ENCODE peak calls at places on chromosomes 1 and 21, in seven cellular contexts. I is esophagus squamous epithelium, U is pancreas, K is heart left ventricle, L is RWPE1, G is Peyer's patch, A is A549. S is an unnamed sample.

GRCh38 chr21:45386336-45386727 is 18.6 kb upstream of the COL18A1 start:
- DNase-seq in I (no peak), U (no peak), K (peak), L (no peak), G (no peak), A (no peak), S (no peak)

GRCh38 chr1:26724938-26725337 is 29.1 kb downstream of the ARID1A start:
- DNase-seq in I (no peak), U (no peak), K (no peak), L (no peak), G (no peak), A (no peak), S (no peak)

GRCh38 chr1:47575855-47576757 is 138.3 kb downstream of the FOXD2 start:
- DNase-seq in I (no peak), U (no peak), K (no peak), L (no peak), G (no peak), A (no peak), S (peak)

GRCh38 chr1:42963378-42964005 is 4.8 kb upstream of the SLC2A1 start:
- DNase-seq in I (no peak), U (no peak), K (no peak), L (peak), G (no peak), A (peak), S (peak)

GRCh38 chr1:119080586-119080985 is 59.9 kb downstream of the WARS2 start:
- DNase-seq in I (no peak), U (no peak), K (no peak), L (peak), G (no peak), A (no peak), S (peak)

GRCh38 chr1:203650012-203650836 is 23.6 kb downstream of the ATP2B4 start:
- DNase-seq in I (no peak), U (peak), K (peak), L (peak), G (peak), A (no peak), S (peak)

GRCh38 chr21:15631342-15631741 is 98.4 kb upstream of the USP25 start:
- DNase-seq in I (no peak), U (no peak), K (no peak), L (peak), G (no peak), A (peak), S (peak)

GRCh38 chr1:209929751-209930150 is 8.3 kb upstream of the SYT14 start:
- DNase-seq in I (no peak), U (no peak), K (no peak), L (no peak), G (no peak), A (no peak), S (peak)

GRCh38 chr1:25030674-25031589 is 100.9 kb upstream of the RUNX3 start:
- DNase-seq in I (no peak), U (no peak), K (peak), L (peak), G (peak), A (no peak), S (peak)

GRCh38 chr1:100441651-100442050 is 89.3 kb downstream of the CDC14A start:
- DNase-seq in I (no peak), U (no peak), K (no peak), L (no peak), G (no peak), A (no peak), S (no peak)

GRCh38 chr1:6596351-6596750 is 6.3 kb downstream of the KLHL21 start:
- DNase-seq in I (no peak), U (no peak), K (no peak), L (no peak), G (no peak), A (no peak), S (no peak)

GRCh38 chr1:224182057-224182865 is 779 bp upstream of the DEGS1 start:
- DNase-seq in I (no peak), U (no peak), K (no peak), L (peak), G (peak), A (peak), S (no peak)

GRCh38 chr1:179742717-179743678 is at the start of gene FAM163A:
- DNase-seq in I (no peak), U (no peak), K (peak), L (no peak), G (no peak), A (peak), S (no peak)

GRCh38 chr1:166032163-166032562 is 134.6 kb downstream of the FAM78B start:
- DNase-seq in I (no peak), U (no peak), K (no peak), L (no peak), G (no peak), A (no peak), S (no peak)

GRCh38 chr1:30697571-30697970 is 25.8 kb downstream of the MATN1 start:
- DNase-seq in I (no peak), U (no peak), K (peak), L (no peak), G (peak), A (no peak), S (no peak)

GRCh38 chr1:50973875-50974617 is 4.0 kb downstream of the CDKN2C start:
- DNase-seq in I (no peak), U (no peak), K (no peak), L (no peak), G (no peak), A (no peak), S (no peak)

GRCh38 chr1:204896023-204896422 is 25.4 kb downstream of the NFASC start:
- DNase-seq in I (no peak), U (no peak), K (no peak), L (no peak), G (no peak), A (no peak), S (no peak)

GRCh38 chr1:228366851-228367741 is 39.5 kb downstream of the TRIM11 start:
- DNase-seq in I (no peak), U (no peak), K (peak), L (no peak), G (no peak), A (no peak), S (no peak)

GRCh38 chr1:201870397-201870796 is 18.3 kb upstream of the SHISA4 start:
- DNase-seq in I (no peak), U (no peak), K (no peak), L (no peak), G (no peak), A (no peak), S (peak)

GRCh38 chr1:207698822-207699483 is 52.9 kb upstream of the CD46 start:
- DNase-seq in I (no peak), U (peak), K (peak), L (peak), G (peak), A (no peak), S (peak)

GRCh38 chr1:20166047-20166446 is 19.8 kb upstream of the UBXN10 start:
- DNase-seq in I (no peak), U (no peak), K (peak), L (peak), G (no peak), A (no peak), S (peak)

GRCh38 chr1:184945034-184945433 is 29.3 kb downstream of the NIBAN1 start:
- DNase-seq in I (no peak), U (no peak), K (no peak), L (peak), G (no peak), A (no peak), S (no peak)

GRCh38 chr1:56803561-56804156 is 15.5 kb downstream of the FYB2 start:
- DNase-seq in I (no peak), U (no peak), K (no peak), L (peak), G (peak), A (peak), S (peak)

GRCh38 chr1:1678581-1679380 is 13.8 kb downstream of the SLC35E2B start:
- DNase-seq in I (no peak), U (no peak), K (peak), L (no peak), G (peak), A (peak), S (no peak)

GRCh38 chr1:63713627-63714481 is 60.0 kb upstream of the ROR1 start:
- DNase-seq in I (no peak), U (no peak), K (no peak), L (no peak), G (no peak), A (peak), S (peak)

GRCh38 chr1:212455406-212456165 is 22.9 kb downstream of the NENF start:
- DNase-seq in I (no peak), U (peak), K (peak), L (peak), G (peak), A (peak), S (peak)

GRCh38 chr1:87833158-87833557 is 504.5 kb downstream of the LMO4 start:
- DNase-seq in I (no peak), U (no peak), K (peak), L (no peak), G (no peak), A (no peak), S (no peak)

GRCh38 chr1:109281680-109282496 is 1.1 kb downstream of the PSRC1 start:
- DNase-seq in I (no peak), U (no peak), K (no peak), L (no peak), G (no peak), A (no peak), S (peak)

GRCh38 chr1:31939484-31940329 is 1.5 kb upstream of the PTP4A2 start:
- DNase-seq in I (no peak), U (peak), K (no peak), L (peak), G (peak), A (peak), S (peak)

GRCh38 chr1:180888870-180889269 is 23.8 kb upstream of the KIAA1614 start:
- DNase-seq in I (no peak), U (no peak), K (no peak), L (no peak), G (no peak), A (no peak), S (no peak)

GRCh38 chr1:232486454-232487202 is 143.3 kb downstream of the SIPA1L2 start:
- DNase-seq in I (no peak), U (no peak), K (no peak), L (peak), G (no peak), A (no peak), S (peak)

GRCh38 chr21:45767071-45768006 is 123.8 kb downstream of the PCBP3 start:
- DNase-seq in I (no peak), U (no peak), K (no peak), L (no peak), G (no peak), A (no peak), S (peak)

GRCh38 chr21:37656899-37657298 is 259.4 kb downstream of the KCNJ6 start:
- DNase-seq in I (no peak), U (no peak), K (no peak), L (no peak), G (no peak), A (no peak), S (no peak)

GRCh38 chr1:212286437-212287131 is 1.4 kb downstream of the PPP2R5A start:
- DNase-seq in I (peak), U (no peak), K (no peak), L (peak), G (no peak), A (no peak), S (peak)

GRCh38 chr21:46121286-46122221 is 23.6 kb downstream of the COL6A2 start:
- DNase-seq in I (no peak), U (no peak), K (peak), L (no peak), G (peak), A (no peak), S (no peak)

GRCh38 chr1:154427173-154428139 is 22.3 kb downstream of the IL6R start:
- DNase-seq in I (no peak), U (no peak), K (no peak), L (no peak), G (peak), A (no peak), S (no peak)

DNA sequence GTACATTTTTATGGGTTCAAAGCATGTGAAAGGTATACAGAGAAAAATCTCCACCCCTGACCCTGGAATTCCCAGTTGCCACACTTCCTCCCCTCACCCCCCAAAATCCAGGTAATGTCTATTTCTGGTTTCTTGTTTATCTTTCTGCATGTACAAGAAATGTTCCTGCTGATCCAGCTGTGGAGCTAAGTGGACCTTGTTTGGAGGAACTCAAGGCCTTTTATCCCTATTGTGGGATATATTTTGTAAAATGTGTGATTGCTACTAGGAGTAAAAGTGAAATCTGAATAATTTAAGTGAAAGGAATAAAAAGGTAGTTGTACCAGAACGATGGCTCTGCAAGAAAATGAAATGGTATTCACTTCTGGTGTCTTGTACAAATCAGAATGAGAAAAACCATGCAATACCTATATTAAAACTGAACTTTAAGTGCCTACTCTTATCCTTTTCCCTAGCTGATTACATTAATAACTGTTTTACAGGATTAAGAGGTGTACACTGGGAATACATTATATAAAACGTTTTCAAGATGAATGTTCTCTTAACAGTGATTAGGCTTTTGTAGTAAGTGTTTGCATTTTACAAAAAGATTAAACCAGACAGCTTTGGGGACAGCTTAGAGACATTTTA is 3.1 kb downstream of the SPEN start:
- DNase-seq in I (no peak), U (no peak), K (no peak), L (no peak), G (no peak), A (no peak), S (peak)
- H3K27ac ChIP-seq in I (peak), U (peak), K (peak), L (peak), G (no peak), A (peak), S (peak)

DNA sequence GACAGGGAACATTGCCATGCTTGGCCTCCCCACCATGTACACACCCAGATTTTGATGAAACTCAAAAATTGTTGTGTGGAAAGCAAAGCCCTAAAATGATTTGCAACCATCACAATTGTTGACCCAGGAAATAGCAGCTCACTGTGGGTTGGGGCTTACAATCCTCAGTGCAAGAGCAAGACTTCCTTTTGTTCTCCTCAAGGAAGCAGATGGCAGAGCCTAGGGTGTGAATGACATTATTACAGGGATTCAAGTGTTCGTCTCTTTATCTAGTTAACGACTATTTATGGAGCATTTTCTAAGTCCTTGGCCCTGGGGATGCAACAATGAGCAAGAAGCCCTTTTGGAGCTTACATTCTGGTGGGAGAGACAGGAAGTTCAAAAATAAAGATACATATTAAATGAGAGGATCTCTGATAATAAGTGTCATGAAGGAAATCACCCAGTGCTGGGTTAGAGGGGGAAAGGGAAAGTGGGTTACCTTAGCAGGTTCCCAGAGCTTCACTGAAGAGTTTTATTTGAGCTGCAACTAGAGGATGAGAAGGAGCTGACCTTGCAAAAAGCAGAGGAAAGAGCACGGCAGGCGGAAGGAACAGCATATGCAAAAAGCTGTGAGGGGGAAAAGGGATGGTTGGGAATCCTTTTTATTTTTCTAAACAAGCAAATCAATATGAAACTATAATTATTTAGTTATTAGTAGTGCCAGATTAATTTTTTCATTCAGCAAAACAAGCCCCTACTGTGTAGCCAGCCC is 38.5 kb upstream of the ID3 start:
- DNase-seq in I (no peak), U (no peak), K (no peak), L (no peak), G (no peak), A (no peak), S (no peak)
- H3K27ac ChIP-seq in I (no peak), U (no peak), K (no peak), L (no peak), G (no peak), A (peak), S (no peak)

GRCh38 chr1:41507152-41507720 is 22.8 kb upstream of the EDN2 start:
- DNase-seq in I (no peak), U (no peak), K (no peak), L (no peak), G (no peak), A (no peak), S (no peak)
- H3K27ac ChIP-seq in I (no peak), U (no peak), K (no peak), L (peak), G (no peak), A (no peak), S (no peak)

GRCh38 chr1:18565321-18565720 is 65.3 kb upstream of the PAX7 start:
- DNase-seq in I (no peak), U (no peak), K (no peak), L (no peak), G (no peak), A (no peak), S (no peak)
- H3K27ac ChIP-seq in I (no peak), U (no peak), K (no peak), L (no peak), G (no peak), A (no peak), S (no peak)

DNA sequence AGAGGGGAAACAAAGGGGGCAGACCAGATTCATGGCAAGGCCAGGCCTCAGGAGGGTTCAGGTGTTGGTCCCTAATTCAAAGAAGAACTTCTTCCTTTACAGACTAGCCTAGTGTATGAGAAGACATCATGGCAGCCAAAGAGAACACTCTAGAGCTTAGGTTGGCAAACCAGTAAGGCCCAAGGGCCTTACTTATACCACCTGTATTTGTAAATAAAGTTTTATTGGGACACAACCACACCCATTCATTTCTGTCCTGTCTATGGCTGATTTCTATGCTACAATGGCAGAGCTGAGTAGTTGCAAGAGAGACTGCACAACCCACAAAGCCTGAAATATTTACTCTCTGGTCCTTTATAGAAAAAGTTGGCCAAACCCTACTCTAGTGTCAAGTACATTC is 42.3 kb downstream of the SSBP3 start:
- DNase-seq in I (no peak), U (no peak), K (no peak), L (no peak), G (no peak), A (no peak), S (no peak)
- H3K27ac ChIP-seq in I (no peak), U (no peak), K (peak), L (no peak), G (no peak), A (no peak), S (no peak)

GRCh38 chr1:111199329-111199728 is 1.1 kb downstream of the DENND2D start:
- DNase-seq in I (no peak), U (no peak), K (no peak), L (no peak), G (no peak), A (no peak), S (no peak)
- H3K27ac ChIP-seq in I (peak), U (peak), K (no peak), L (no peak), G (peak), A (no peak), S (no peak)

GRCh38 chr1:234355782-234356510 is 17.3 kb upstream of the COA6 start:
- DNase-seq in I (no peak), U (no peak), K (no peak), L (no peak), G (no peak), A (no peak), S (no peak)
- H3K27ac ChIP-seq in I (no peak), U (no peak), K (no peak), L (no peak), G (no peak), A (peak), S (no peak)

GRCh38 chr1:28058971-28059878 is 29.2 kb downstream of the EYA3 start:
- DNase-seq in I (no peak), U (no peak), K (no peak), L (no peak), G (no peak), A (no peak), S (no peak)
- H3K27ac ChIP-seq in I (no peak), U (no peak), K (no peak), L (no peak), G (no peak), A (no peak), S (no peak)

GRCh38 chr1:235076504-235077162 is 52.0 kb downstream of the TOMM20 start:
- DNase-seq in I (no peak), U (no peak), K (no peak), L (no peak), G (no peak), A (no peak), S (no peak)

GRCh38 chr1:235074335-235075120 is 54.1 kb downstream of the TOMM20 start:
- DNase-seq in I (no peak), U (peak), K (peak), L (no peak), G (no peak), A (peak), S (peak)

GRCh38 chr1:235073968-235074334 is 54.7 kb downstream of the TOMM20 start:
- DNase-seq in I (no peak), U (peak), K (peak), L (no peak), G (peak), A (no peak), S (no peak)

GRCh38 chr1:235075955-235076308 is 52.7 kb downstream of the TOMM20 start:
- DNase-seq in I (no peak), U (no peak), K (no peak), L (no peak), G (no peak), A (peak), S (no peak)

DNA sequence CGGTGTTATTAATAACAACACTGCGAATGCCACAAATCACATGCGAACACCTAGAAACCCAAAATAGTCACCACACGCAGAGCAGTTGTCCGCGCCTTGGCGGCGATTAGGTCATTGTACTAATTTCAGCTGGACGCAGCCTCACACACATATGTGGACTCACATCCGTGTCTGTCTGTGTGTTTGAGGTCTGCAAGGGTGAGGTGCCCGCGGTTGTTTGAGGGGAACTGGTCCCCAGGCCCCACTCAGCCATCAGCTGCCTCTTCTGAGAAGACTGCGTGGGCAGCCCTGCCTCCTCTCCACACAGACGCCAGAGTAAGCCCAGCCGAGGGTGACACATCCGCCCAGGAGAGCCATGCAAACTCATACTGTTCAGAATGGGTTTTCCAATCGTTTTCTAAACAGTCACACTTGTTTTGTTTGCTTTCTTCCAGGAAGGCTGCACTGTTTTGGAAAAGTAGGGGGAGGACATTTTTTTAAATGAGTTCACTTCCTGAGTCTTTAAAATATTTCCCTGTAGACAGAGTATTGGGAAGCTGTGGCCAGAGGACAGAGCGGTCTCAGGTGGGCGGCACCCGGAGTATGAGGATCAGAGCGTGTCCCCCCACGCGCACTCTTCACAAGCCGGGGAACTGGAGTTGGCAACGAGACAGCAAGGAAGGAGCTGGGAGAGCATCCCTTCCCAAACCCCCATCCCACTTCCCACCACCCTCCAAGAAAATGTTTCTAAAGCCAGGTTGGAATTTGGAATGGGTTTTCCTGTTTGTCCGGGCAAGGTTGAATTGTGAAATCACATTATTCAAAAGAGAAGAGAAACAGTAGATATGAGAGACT is 53.3 kb downstream of the TOMM20 start:
- DNase-seq in I (no peak), U (peak), K (peak), L (no peak), G (peak), A (peak), S (peak)
- H3K27ac ChIP-seq in I (peak), U (peak), K (peak), L (peak), G (peak), A (peak), S (peak)

S was measured in GM23248.